ENCODE peak calls at places on chromosomes 6 and 20, in nine cellular contexts. B is adrenal gland, F is choroid plexus epithelial cell, A is foreskin fibroblast, V is brain microvascular endothelial cell, Q is GM20000, M is right lobe of liver, P is cardiac muscle cell, N is endothelial cell of umbilical vein. Z is an unnamed sample.

GRCh38 chr6:21082091-21082490 is 511.5 kb upstream of the SOX4 start:
- DNase-seq in N (no peak), B (no peak), V (no peak), A (no peak), Q (no peak), P (no peak), M (no peak), F (no peak), Z (no peak)

GRCh38 chr20:25084616-25085187 is 2.8 kb upstream of the VSX1 start:
- DNase-seq in A (no peak), F (no peak), B (no peak), V (no peak), Q (no peak), M (no peak), P (no peak), N (no peak), Z (no peak)

GRCh38 chr6:2839195-2839981 is 2.3 kb downstream of the SERPINB1 start:
- DNase-seq in B (no peak), A (peak), Q (no peak), P (peak), F (peak), N (peak), M (no peak), V (peak), Z (peak)

GRCh38 chr6:30845183-30845582 is 39.1 kb upstream of the DDR1 start:
- DNase-seq in F (no peak), B (no peak), P (no peak), V (no peak), A (no peak), M (peak), N (no peak), Q (no peak), Z (peak)

GRCh38 chr6:23414204-23414501 is 711.9 kb upstream of the NRSN1 start:
- DNase-seq in N (peak), Q (peak), A (no peak), B (no peak), V (peak), P (peak), F (peak), M (no peak), Z (peak)

GRCh38 chr6:107132330-107132954 is 17.1 kb upstream of the BEND3 start:
- DNase-seq in M (no peak), V (no peak), Q (no peak), B (peak), F (peak), N (peak), P (peak), A (no peak), Z (peak)

GRCh38 chr20:1375515-1375914 is 17.3 kb downstream of the FKBP1A start:
- DNase-seq in M (no peak), F (peak), A (peak), P (peak), Q (no peak), N (peak), B (no peak), V (peak), Z (no peak)

GRCh38 chr6:100876251-100876650 is 4.9 kb downstream of the ASCC3 start:
- DNase-seq in N (no peak), Q (no peak), V (no peak), A (no peak), M (no peak), F (no peak), B (no peak), P (no peak), Z (no peak)

GRCh38 chr6:38725414-38726183 is 10.5 kb downstream of the DNAH8 start:
- DNase-seq in V (peak), P (no peak), Q (no peak), N (no peak), A (no peak), M (no peak), B (no peak), F (peak), Z (no peak)

GRCh38 chr6:56799966-56800365 is 154.9 kb upstream of the BEND6 start:
- DNase-seq in F (no peak), P (no peak), N (no peak), A (no peak), B (no peak), M (no peak), V (no peak), Q (no peak), Z (no peak)

GRCh38 chr6:136782021-136782770 is 10.1 kb downstream of the MAP3K5 start:
- DNase-seq in A (peak), F (peak), Q (no peak), P (peak), M (no peak), V (no peak), B (no peak), N (peak), Z (no peak)

GRCh38 chr20:49028684-49029083 is 17.4 kb upstream of the CSE1L start:
- DNase-seq in Q (no peak), F (peak), P (peak), B (no peak), N (no peak), M (no peak), A (peak), V (peak), Z (peak)

GRCh38 chr6:112018619-112019416 is 35.1 kb upstream of the CCN6 start:
- DNase-seq in A (no peak), M (peak), V (peak), B (peak), Q (no peak), N (peak), F (no peak), P (peak), Z (no peak)

GRCh38 chr20:46931699-46932098 is 37.1 kb downstream of the EYA2 start:
- DNase-seq in Q (no peak), B (no peak), P (no peak), N (no peak), F (no peak), V (no peak), M (no peak), A (peak), Z (no peak)

DNA sequence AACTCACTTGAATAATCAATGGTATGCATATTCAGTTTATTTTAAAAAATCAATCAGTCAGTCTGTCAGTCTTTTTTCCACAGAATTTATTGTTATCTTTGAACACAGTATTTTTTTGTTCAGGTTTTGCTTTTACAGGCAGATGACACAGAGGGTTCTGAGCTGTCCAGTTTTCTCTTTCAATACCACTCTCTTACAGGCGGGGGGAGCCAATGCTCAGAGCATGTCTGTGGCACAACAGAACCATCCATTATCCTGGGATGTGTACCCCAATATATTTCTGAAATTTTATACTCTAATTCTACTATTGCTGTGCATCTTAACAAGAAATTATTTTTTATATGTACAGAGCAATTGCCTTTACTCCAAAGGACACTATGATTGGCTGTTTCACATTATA is 21.2 kb downstream of the ROS1 start:
- DNase-seq in M (no peak), N (no peak), B (no peak), V (peak), Q (no peak), A (no peak), P (peak), F (peak), Z (no peak)
- TF ChIP-seq CTCF in M (no peak), N (no peak), B (no peak), V (peak), Q (no peak), A (no peak), P (peak), F (peak), Z (no peak)

DNA sequence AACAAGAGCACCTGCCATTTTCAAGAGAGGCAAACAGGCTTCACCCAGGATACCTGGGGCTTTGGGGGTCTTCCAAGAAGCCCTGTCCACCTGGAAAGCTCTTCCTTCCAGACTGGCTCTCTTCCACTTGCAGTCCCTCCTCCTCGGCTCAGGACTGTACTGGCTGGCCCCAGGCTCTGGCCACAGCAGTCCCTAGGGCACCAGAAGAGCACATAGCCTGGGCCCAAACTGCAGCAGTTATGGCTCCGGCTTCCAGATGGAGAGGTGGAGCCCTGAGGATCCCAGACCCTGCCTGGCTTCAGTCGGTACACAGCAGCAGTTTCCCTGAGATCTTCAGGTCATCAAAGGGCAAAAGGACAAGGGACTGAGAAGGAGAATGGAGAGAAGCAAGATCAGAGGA is 1.6 kb upstream of the SLC35B2 start:
- DNase-seq in N (no peak), A (no peak), V (no peak), P (no peak), B (no peak), Q (no peak), M (no peak), F (no peak), Z (no peak)
- TF ChIP-seq CTCF in N (no peak), A (no peak), V (no peak), P (no peak), B (no peak), Q (no peak), M (no peak), F (no peak), Z (no peak)

DNA sequence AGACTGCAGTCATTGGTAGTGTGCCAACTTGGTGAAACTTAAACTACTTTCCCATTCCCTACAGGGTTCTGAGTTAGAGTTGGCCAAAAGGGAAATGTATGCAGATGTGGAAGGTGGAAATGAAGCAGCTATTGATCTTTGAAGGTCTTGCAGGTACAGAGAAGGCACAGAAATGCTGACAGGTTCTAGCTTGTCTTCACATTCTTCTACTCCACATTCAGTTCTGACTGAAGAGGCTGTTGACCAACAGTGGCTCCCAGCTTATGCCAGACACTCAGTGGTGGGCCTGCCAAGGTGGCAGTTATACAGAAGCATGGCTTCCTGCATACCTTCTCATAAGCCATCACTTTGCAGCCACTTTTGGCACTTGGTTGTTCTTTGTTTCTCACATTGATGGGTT is 423.9 kb downstream of the CDC5L start:
- DNase-seq in F (no peak), N (no peak), Q (no peak), P (no peak), B (no peak), M (no peak), V (no peak), A (no peak), Z (no peak)
- TF ChIP-seq CTCF in F (no peak), N (no peak), Q (no peak), P (no peak), B (no peak), M (no peak), V (no peak), A (no peak), Z (no peak)

DNA sequence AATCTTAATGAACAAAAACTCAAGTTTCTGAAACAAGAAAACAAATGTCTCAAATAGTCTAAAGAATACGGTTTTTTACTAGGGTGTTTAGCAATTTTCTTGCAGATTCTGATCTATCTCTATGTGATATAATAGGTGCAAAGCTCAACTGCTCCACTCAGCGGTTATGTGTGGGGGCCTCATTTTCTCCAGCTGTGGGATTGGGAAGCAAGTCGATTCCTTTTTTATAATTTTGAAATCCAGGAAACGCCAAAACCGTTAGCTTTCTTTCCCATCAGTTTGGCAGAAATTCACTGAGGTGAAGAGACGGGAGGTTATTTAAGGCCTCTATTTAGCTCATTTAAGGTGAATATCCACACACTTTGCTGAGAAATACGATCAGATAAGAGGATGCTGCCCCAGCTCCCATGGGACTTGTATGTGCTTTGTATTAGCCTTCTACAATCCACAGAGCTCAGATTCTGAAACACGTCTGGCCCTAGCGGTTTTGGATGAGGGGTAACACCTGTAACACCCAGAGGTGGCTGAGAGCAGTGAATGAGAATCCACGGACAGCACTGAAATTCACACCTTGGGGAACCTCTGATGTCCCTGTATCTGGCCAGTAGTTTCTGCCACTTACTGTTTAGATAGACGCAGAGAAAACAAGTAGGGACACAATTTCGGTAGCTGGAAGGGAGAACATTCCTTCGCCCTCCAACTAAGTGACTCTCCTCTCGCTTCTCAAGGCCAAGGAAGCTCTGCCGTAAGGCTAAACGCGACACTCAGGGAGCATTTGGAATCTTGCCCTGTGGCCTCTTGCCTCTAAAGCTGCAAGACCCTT is 6.6 kb upstream of the BCAS4 start:
- DNase-seq in N (no peak), F (peak), P (peak), M (peak), B (peak), A (peak), Q (no peak), V (peak), Z (peak)
- TF ChIP-seq CTCF in N (no peak), F (peak), P (peak), M (peak), B (peak), A (peak), Q (no peak), V (peak), Z (peak)

DNA sequence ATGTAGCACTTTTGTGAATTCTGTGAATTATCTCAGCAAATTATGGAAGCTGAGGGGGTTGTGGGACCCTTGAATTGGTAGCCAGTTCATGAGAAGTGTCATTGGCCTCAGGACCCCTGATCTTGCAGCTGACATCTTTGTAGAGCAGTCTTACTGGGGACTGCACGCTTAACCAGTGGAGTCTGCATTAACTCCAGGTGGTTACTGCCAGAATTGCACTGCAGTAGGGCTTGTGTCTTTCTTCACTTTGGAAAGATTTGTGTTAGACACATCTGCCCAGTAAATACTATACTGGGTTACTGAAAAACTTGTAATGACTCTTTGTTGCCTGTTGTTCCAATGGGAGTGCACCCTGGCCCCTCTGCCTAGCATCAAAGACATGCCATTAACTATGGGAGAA is 21.2 kb upstream of the CDKN1A start:
- DNase-seq in Q (no peak), N (no peak), A (no peak), V (no peak), M (no peak), F (no peak), P (no peak), B (no peak), Z (no peak)
- TF ChIP-seq CTCF in Q (no peak), N (no peak), A (no peak), V (no peak), M (no peak), F (peak), P (no peak), B (no peak), Z (no peak)

GRCh38 chr20:34271961-34272360 is 30.7 kb downstream of the ASIP start:
- DNase-seq in N (no peak), F (peak), V (peak), B (no peak), Q (no peak), P (peak), A (peak), M (no peak), Z (no peak)

GRCh38 chr20:34264141-34264540 is 22.9 kb downstream of the ASIP start:
- DNase-seq in P (no peak), F (no peak), A (no peak), Q (no peak), B (no peak), V (no peak), N (no peak), M (no peak), Z (no peak)

GRCh38 chr20:34268145-34268544 is 26.9 kb downstream of the ASIP start:
- DNase-seq in B (no peak), F (no peak), V (no peak), A (no peak), P (no peak), Q (no peak), M (no peak), N (no peak), Z (no peak)

GRCh38 chr20:34269996-34270627 is 28.9 kb downstream of the ASIP start:
- DNase-seq in A (peak), V (peak), N (peak), B (peak), F (peak), Q (no peak), P (peak), M (peak), Z (peak)

DNA sequence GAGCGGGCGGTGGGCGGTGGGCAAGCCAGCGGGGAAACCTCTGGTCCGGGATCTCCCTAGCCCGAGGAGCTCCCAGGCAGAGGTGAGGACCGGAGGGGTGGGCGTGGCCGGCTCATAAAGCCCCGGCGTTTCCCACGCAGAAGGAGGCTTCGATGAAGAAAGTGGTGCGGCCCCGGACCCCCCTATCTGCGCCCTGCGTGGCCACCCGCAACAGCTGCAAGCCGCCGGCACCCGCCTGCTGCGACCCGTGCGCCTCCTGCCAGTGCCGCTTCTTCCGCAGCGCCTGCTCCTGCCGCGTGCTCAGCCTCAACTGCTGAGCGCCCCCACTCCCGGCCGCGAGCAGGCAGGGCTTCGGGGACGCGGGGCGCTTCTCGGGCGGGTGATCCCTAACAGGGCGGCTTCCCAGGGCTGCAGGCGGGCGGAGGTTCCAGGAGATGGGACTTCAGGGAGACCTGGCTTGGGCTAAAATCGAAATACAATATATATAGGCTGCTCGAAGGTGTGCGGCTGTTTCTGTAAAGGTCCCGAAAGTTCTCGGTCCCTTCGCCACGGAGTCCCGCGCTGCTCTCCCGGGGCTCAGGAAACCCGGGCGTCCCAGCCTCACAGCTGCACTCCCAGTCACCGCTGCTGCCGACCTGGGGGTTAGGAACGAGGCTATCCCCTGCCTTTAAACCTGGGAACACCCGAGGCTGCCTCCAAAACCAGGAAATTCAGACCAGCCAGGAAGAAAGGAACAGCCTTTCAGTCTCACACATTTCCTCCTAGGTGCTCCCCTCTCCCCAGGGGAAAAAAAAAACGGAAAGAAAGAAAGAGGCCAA is 27.8 kb downstream of the ASIP start:
- DNase-seq in N (peak), B (no peak), Q (peak), P (peak), A (no peak), M (no peak), V (no peak), F (peak), Z (peak)
- TF ChIP-seq CTCF in N (no peak), B (no peak), Q (peak), P (peak), A (no peak), M (no peak), V (no peak), F (no peak), Z (peak)

DNA sequence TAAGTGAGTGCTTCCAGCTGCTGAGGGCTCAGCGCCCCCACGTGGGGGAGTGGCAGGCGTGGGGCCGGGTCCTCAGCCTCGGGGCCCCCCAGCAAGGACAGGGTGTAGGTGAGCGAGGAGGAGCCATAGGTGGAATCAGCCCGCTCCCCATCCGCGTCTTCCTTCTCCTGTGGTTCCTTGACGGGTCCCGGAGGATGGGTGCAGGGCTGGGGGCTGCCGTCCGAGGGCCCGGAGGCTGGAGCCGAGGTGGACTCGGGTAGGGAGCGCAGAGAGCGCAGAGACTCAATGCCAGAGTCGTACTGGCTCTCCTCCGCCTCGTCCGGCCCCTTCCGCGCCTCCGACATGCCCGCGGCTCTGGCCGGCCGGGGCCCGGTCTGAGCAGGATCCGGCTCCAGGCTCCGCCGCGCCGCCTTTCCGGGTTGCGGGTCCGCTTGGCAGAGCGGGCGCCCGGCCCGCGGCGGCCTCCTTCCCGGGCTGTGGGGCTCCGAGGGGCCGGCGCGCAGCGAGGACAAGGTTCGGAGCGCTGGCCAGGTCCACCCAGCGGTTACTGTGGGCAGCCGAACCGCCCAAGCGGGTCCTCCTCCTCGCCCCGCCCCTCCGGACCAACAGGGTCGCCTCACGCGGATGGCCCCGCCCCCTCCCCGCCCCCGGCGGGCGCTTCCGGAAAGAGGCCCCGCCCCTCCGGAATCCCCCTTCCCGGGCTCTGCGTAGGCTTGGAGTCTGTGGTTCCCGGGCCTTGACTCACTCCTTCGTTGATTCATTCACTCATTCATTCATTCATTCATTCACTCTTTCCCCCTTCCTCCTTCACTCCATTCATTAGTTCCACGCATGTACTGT is at the start of gene NFKBIE:
- DNase-seq in B (peak), F (peak), P (peak), V (peak), A (peak), N (peak), M (peak), Q (peak), Z (peak)
- TF ChIP-seq CTCF in B (no peak), F (peak), P (peak), V (peak), A (no peak), N (peak), M (peak), Q (peak), Z (peak)